ENCODE peak calls at places on chromosomes 16 and 17, in five cellular contexts. B is colonic mucosa, I is astrocyte of the cerebellum, R is AG04450, J is OCI-LY7. M is an unnamed sample.

GRCh38 chr17:62963296-62963695 is 2.7 kb upstream of the TANC2 start:
- DNase-seq in B (no peak), I (no peak), R (no peak), J (no peak), M (peak)

GRCh38 chr17:40530988-40531971 is 29.9 kb upstream of the TNS4 start:
- DNase-seq in B (no peak), I (no peak), R (no peak), J (peak), M (no peak)

GRCh38 chr16:24858219-24859041 is 12.7 kb downstream of the SLC5A11 start:
- DNase-seq in B (peak), I (peak), R (no peak), J (peak), M (no peak)

GRCh38 chr16:19135896-19136438 is 22.2 kb downstream of the ITPRIPL2 start:
- DNase-seq in B (peak), I (no peak), R (no peak), J (no peak), M (no peak)

GRCh38 chr16:50884066-50884860 is 142.4 kb downstream of the CYLD start:
- DNase-seq in B (no peak), I (no peak), R (no peak), J (peak), M (no peak)

GRCh38 chr17:30219315-30219714 is 16.2 kb downstream of the SLC6A4 start:
- DNase-seq in B (no peak), I (no peak), R (no peak), J (no peak), M (no peak)

GRCh38 chr16:46748775-46749705 is 896 bp upstream of the MYLK3 start:
- DNase-seq in B (no peak), I (no peak), R (no peak), J (peak), M (no peak)

GRCh38 chr16:89072216-89073130 is 21.2 kb upstream of the ACSF3 start:
- DNase-seq in B (no peak), I (no peak), R (no peak), J (no peak), M (no peak)

GRCh38 chr16:10728035-10728462 is 15.6 kb upstream of the NUBP1 start:
- DNase-seq in B (no peak), I (no peak), R (no peak), J (no peak), M (no peak)

GRCh38 chr17:49227436-49228261 is 2.9 kb downstream of the PHOSPHO1 start:
- DNase-seq in B (peak), I (peak), R (peak), J (peak), M (no peak)

GRCh38 chr16:86768999-86769398 is 190.7 kb downstream of the FOXL1 start:
- DNase-seq in B (no peak), I (peak), R (no peak), J (no peak), M (no peak)

GRCh38 chr16:46555981-46556380 is 65.2 kb downstream of the SHCBP1 start:
- DNase-seq in B (no peak), I (no peak), R (no peak), J (no peak), M (no peak)

GRCh38 chr17:57902800-57903759 is 52.1 kb downstream of the CUEDC1 start:
- DNase-seq in B (peak), I (peak), R (no peak), J (peak), M (peak)

GRCh38 chr16:46974352-46974751 is 878 bp upstream of the DNAJA2 start:
- DNase-seq in B (no peak), I (no peak), R (no peak), J (peak), M (no peak)

GRCh38 chr16:9128346-9129342 is 37.2 kb downstream of the HAPSTR1 start:
- DNase-seq in B (no peak), I (no peak), R (no peak), J (no peak), M (no peak)

GRCh38 chr16:8867483-8868271 is 1.1 kb downstream of the CARHSP1 start:
- DNase-seq in B (peak), I (no peak), R (no peak), J (peak), M (no peak)

GRCh38 chr17:13107726-13108235 is 90.0 kb upstream of the ELAC2 start:
- DNase-seq in B (no peak), I (no peak), R (no peak), J (no peak), M (no peak)

GRCh38 chr16:364091-364490 is 6.2 kb downstream of the MRPL28 start:
- DNase-seq in B (no peak), I (no peak), R (no peak), J (no peak), M (no peak)

GRCh38 chr17:77958716-77959215 is 263 bp downstream of the TNRC6C start:
- DNase-seq in B (no peak), I (no peak), R (no peak), J (peak), M (no peak)

GRCh38 chr17:56597495-56597990 is 4.0 kb downstream of the NOG start:
- DNase-seq in B (no peak), I (no peak), R (no peak), J (no peak), M (no peak)

GRCh38 chr16:89374393-89374948 is 115.9 kb downstream of the ANKRD11 start:
- DNase-seq in B (no peak), I (no peak), R (no peak), J (no peak), M (no peak)

GRCh38 chr17:17792551-17793377 is 44.0 kb downstream of the SREBF1 start:
- DNase-seq in B (no peak), I (peak), R (no peak), J (no peak), M (peak)

GRCh38 chr17:63838586-63839184 is 3.8 kb downstream of the SMARCD2 start:
- DNase-seq in B (peak), I (no peak), R (no peak), J (no peak), M (no peak)

GRCh38 chr17:6070895-6071511 is 824 bp downstream of the WSCD1 start:
- DNase-seq in B (peak), I (no peak), R (no peak), J (no peak), M (no peak)

GRCh38 chr17:76562734-76563148 is 22.9 kb downstream of the PRCD start:
- DNase-seq in B (no peak), I (peak), R (peak), J (no peak), M (no peak)

GRCh38 chr17:36068524-36068923 is 4.5 kb downstream of the CCL18 start:
- DNase-seq in B (no peak), I (no peak), R (no peak), J (no peak), M (no peak)

GRCh38 chr17:42989726-42990652 is 8.2 kb upstream of the RPL27 start:
- DNase-seq in B (no peak), I (no peak), R (no peak), J (no peak), M (no peak)

GRCh38 chr16:4467916-4468315 is 6.5 kb downstream of the NMRAL1 start:
- DNase-seq in B (no peak), I (no peak), R (no peak), J (no peak), M (no peak)

GRCh38 chr17:7589204-7589868 is 558 bp downstream of the SOX15 start:
- DNase-seq in B (peak), I (peak), R (no peak), J (peak), M (no peak)

GRCh38 chr17:42111901-42112551 is 488 bp downstream of the DHX58 start:
- DNase-seq in B (peak), I (no peak), R (no peak), J (no peak), M (no peak)

GRCh38 chr17:64077409-64077808 is 52.5 kb downstream of the ERN1 start:
- DNase-seq in B (no peak), I (no peak), R (no peak), J (no peak), M (no peak)

GRCh38 chr17:3639981-3640596 is 3.5 kb downstream of the CTNS start:
- DNase-seq in B (no peak), I (no peak), R (no peak), J (peak), M (no peak)

GRCh38 chr16:2058901-2059300 is 11.1 kb downstream of the TSC2 start:
- DNase-seq in B (no peak), I (no peak), R (no peak), J (no peak), M (no peak)

GRCh38 chr16:3127745-3128144 is 7.1 kb upstream of the ZNF213 start:
- DNase-seq in B (no peak), I (no peak), R (no peak), J (no peak), M (no peak)

GRCh38 chr16:3131755-3132377 is 3.0 kb upstream of the ZNF213 start:
- DNase-seq in B (peak), I (no peak), R (no peak), J (peak), M (no peak)

GRCh38 chr16:3134338-3135119 is at the start of gene ZNF213:
- DNase-seq in B (peak), I (peak), R (peak), J (peak), M (peak)

GRCh38 chr16:3123986-3124886 is 10.6 kb upstream of the ZNF213 start:
- DNase-seq in B (peak), I (peak), R (peak), J (peak), M (peak)

DNA sequence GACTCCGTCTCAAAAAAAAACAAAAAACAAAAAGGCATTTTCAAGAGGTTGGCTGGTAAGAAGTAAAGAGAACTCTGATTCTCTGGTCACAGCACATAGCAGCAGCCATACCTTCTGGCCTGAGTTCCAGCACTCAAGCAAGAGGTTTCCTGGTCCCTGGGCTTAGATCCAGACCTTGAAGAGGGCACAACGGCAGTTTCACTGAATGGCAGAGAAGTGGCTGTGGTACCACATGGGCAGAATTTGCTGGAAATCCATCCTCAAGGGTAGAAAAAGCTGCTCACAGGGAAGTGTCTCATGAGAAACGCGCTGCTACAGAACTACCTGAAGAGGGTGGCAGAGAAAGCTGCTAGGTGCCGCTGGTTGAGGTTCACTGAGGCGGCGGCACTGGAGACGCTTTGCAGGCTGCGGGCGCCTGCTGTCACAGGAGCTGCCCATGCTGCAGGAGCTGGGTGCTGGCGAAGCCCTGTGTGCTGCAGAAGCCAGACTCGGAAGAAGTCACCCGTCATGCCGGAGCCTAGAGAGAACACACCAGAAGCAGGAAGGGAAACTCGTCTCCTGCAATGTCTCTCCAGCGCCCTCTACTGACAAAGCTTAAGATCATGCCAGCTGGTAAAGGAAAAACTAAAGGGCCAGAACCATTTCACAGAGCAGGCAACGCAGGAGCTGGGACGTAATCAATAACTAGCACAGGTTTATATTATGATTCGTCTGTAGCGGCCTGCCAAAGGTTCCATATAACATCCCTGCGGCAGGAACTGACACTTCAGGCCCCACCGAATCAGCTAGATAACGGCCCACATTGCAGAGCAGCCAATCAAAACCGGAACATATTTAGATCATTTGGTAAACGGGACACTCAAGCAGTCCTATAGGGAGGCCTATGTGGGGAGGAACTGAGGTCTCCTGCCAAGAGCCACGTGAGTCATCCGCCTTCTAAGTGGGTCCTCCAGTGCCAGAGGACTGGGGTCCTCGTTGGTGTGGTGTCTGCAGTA is 5.4 kb upstream of the ZNF213 start:
- DNase-seq in B (peak), I (peak), R (peak), J (peak), M (no peak)
- H3K4me3 ChIP-seq in B (peak), I (peak), R (peak), J (peak), M (no peak)

DNA sequence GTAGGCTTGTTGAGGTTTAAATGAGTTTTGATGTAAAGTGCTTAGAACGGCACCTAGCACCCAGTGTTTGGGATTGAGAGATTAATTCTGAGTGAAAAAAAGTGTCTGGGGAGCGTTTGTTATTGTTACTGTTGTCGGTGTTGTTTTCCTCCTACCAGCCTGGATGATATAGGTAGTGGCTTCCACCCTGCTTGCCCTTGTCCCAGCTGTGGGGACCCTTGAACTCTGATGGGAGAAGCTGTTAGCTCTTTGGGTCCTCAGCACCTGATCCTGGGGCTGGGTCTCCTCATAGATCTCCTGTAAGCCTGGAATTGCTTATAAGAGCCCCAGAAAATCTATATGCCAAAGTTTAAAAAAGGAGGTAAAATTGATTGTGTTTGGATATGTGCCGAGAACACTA is 4.9 kb downstream of the FMNL1 start:
- DNase-seq in B (no peak), I (no peak), R (no peak), J (peak), M (no peak)
- H3K4me3 ChIP-seq in B (no peak), I (no peak), R (no peak), J (peak), M (no peak)

GRCh38 chr17:9022553-9023388 is 1.5 kb downstream of the NTN1 start:
- DNase-seq in B (no peak), I (no peak), R (no peak), J (no peak), M (no peak)

GRCh38 chr17:9021985-9022552 is 759 bp downstream of the NTN1 start:
- DNase-seq in B (no peak), I (no peak), R (no peak), J (no peak), M (no peak)

GRCh38 chr17:9023389-9024210 is 2.3 kb downstream of the NTN1 start:
- DNase-seq in B (no peak), I (no peak), R (no peak), J (no peak), M (no peak)

GRCh38 chr17:9026741-9027140 is 5.4 kb downstream of the NTN1 start:
- DNase-seq in B (no peak), I (no peak), R (no peak), J (no peak), M (no peak)

GRCh38 chr17:9024497-9024896 is 3.2 kb downstream of the NTN1 start:
- DNase-seq in B (no peak), I (no peak), R (no peak), J (no peak), M (no peak)
- H3K4me3 ChIP-seq in B (no peak), I (no peak), R (no peak), J (no peak), M (no peak)

GRCh38 chr16:54282923-54283734 is 3.5 kb downstream of the IRX3 start:
- DNase-seq in B (no peak), I (no peak), R (no peak), J (no peak), M (no peak)
- H3K4me3 ChIP-seq in B (no peak), I (peak), R (no peak), J (no peak), M (peak)

GRCh38 chr17:180380-181212 is 854 bp downstream of the DOC2B start:
- DNase-seq in B (no peak), I (no peak), R (no peak), J (no peak), M (no peak)
- H3K4me3 ChIP-seq in B (peak), I (no peak), R (no peak), J (no peak), M (peak)

DNA sequence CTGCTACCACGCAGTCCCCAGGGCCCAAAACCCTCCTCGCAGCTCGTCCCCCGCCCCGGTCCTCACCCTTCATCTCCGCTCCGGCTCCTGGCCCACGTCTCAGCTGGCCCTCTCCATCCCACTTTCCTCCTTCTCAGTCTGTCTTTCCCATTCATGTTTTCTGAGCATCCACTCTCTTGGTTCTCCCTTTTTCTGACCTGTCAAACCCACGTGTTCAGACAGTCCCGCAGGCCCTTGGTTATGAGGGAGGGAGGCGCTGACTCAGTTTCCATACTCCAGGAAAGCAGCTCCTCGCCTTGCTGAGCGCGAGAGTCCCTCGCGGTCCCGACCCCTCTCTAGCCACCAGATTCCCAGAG is 392 bp upstream of the HID1 start:
- DNase-seq in B (no peak), I (no peak), R (no peak), J (no peak), M (no peak)
- H3K4me3 ChIP-seq in B (peak), I (peak), R (peak), J (peak), M (peak)

DNA sequence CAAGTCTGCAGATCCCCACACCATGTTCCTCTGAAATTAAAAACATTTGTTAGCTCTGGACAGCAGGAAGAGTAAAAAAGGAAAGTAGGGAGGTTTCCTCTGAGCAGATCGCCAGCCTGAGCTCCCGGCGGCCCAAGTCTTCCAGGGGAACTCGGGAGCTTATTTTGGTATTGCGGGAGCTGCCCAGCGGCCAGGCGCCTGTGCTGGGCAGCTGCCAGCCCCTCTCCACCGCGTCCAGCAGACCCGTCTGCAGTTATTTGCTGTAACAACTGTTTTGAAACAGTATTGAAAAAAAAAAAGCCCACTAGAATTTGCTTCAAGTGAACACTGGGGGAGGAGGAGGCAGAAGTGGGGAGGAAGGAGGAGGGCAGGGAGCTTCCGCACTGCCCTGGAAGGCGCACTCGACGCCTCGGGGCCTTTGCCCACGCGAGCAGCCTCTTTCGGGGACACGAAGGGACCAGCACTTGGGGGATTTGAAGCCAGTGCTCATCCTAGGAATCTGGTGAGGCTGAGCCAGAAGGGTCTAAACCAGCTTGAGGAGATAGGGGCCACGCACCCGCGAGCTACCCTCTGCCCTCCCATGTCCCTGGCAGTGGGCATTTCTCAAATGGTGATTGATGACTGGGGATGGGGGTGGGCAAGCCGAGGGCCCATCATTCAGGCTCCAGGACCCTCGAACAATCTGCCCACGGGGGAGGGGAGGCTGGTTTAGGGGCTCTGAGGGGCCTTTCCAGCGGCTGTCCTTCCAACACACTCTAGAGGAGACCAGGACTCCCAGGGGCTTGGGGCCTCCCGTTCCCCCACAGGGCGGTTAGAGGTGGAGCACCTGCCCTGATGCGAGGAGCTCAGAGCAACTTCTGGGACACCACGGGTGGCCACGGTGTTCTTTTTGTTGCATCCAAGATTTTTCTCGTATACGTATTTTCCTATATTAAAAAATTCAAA is 3.0 kb upstream of the BAHCC1 start:
- DNase-seq in B (no peak), I (no peak), R (no peak), J (no peak), M (no peak)
- H3K4me3 ChIP-seq in B (peak), I (peak), R (peak), J (peak), M (peak)

DNA sequence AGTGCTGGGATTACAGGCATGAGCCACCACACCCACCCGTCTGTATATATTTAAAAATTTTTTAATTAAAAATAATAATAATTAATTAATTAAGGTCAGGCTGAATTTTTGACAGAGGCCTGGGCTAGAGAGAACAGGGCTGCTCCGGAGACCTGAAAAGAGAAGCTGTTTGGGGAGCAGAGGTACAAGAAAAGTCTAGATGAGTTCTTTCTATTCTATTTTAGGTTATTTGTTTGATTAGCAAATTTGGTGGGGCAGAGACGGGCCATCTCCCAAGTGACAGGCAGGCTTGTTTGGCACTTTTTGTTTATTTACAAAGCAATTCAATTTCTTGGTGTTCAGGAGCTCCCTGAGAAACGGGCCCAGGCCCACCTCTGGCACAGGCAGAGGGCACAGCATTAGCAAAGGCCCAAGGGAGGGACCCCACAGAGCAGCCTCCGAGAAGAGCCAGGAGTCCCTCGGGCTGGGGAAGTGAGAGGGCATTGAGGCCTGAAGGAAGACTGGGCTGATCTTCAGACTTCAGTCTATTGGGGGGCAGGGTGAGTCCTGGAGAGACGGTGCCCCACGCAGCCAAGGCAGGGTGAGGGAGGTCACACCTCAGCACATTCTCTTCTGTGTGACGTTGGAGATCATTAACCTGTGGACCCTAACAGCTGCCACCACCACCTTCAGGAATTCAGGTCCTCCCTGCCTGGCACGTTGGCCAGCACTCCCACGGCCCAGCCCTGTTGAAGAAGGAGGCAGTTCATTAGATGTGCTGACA is 10.8 kb upstream of the RIPOR1 start:
- DNase-seq in B (no peak), I (no peak), R (no peak), J (peak), M (no peak)
- H3K4me3 ChIP-seq in B (no peak), I (no peak), R (no peak), J (peak), M (no peak)

M was measured in kidney epithelial cell.